ENCODE peak calls at places on chromosome 2, in seven cellular contexts. One of them, this sample, is unnamed.

GRCh38 chr2:218981390-218982311 is 3.3 kb downstream of the FEV start:
- DNase-seq in NCI-H460: no peak
- DNase-seq in D721Med: peak
- DNase-seq in mesothelial cell of epicardium: no peak
- DNase-seq in body of pancreas: peak
- DNase-seq in astrocyte: peak
- DNase-seq in BE2C: peak
- DNase-seq in this sample: no peak

GRCh38 chr2:121173112-121173511 is 111.9 kb downstream of the TFCP2L1 start:
- DNase-seq in NCI-H460: no peak
- DNase-seq in D721Med: no peak
- DNase-seq in mesothelial cell of epicardium: no peak
- DNase-seq in body of pancreas: no peak
- DNase-seq in astrocyte: peak
- DNase-seq in BE2C: no peak
- DNase-seq in this sample: peak

GRCh38 chr2:218465987-218466633 is 47.2 kb downstream of the VIL1 start:
- DNase-seq in NCI-H460: peak
- DNase-seq in D721Med: no peak
- DNase-seq in mesothelial cell of epicardium: no peak
- DNase-seq in body of pancreas: no peak
- DNase-seq in astrocyte: peak
- DNase-seq in BE2C: no peak
- DNase-seq in this sample: no peak

GRCh38 chr2:23445450-23445868 is 60.5 kb downstream of the KLHL29 start:
- DNase-seq in NCI-H460: no peak
- DNase-seq in D721Med: no peak
- DNase-seq in mesothelial cell of epicardium: no peak
- DNase-seq in body of pancreas: no peak
- DNase-seq in astrocyte: peak
- DNase-seq in BE2C: no peak
- DNase-seq in this sample: no peak

GRCh38 chr2:75309596-75310290 is 110.4 kb upstream of the TACR1 start:
- DNase-seq in NCI-H460: no peak
- DNase-seq in D721Med: no peak
- DNase-seq in mesothelial cell of epicardium: no peak
- DNase-seq in body of pancreas: no peak
- DNase-seq in astrocyte: peak
- DNase-seq in BE2C: no peak
- DNase-seq in this sample: no peak

GRCh38 chr2:9232886-9233285 is 26.3 kb downstream of the ASAP2 start:
- DNase-seq in NCI-H460: no peak
- DNase-seq in D721Med: no peak
- DNase-seq in mesothelial cell of epicardium: no peak
- DNase-seq in body of pancreas: no peak
- DNase-seq in astrocyte: peak
- DNase-seq in BE2C: no peak
- DNase-seq in this sample: no peak

GRCh38 chr2:216308532-216308931 is 63.8 kb downstream of the MARCHF4 start:
- DNase-seq in NCI-H460: no peak
- DNase-seq in D721Med: no peak
- DNase-seq in mesothelial cell of epicardium: no peak
- DNase-seq in body of pancreas: peak
- DNase-seq in astrocyte: peak
- DNase-seq in BE2C: peak
- DNase-seq in this sample: no peak

GRCh38 chr2:198186257-198186656 is 381.9 kb downstream of the PLCL1 start:
- DNase-seq in NCI-H460: no peak
- DNase-seq in D721Med: no peak
- DNase-seq in mesothelial cell of epicardium: no peak
- DNase-seq in body of pancreas: no peak
- DNase-seq in astrocyte: no peak
- DNase-seq in BE2C: no peak
- DNase-seq in this sample: no peak

GRCh38 chr2:105070010-105070865 is 32.4 kb downstream of the MRPS9 start:
- DNase-seq in NCI-H460: no peak
- DNase-seq in D721Med: no peak
- DNase-seq in mesothelial cell of epicardium: no peak
- DNase-seq in body of pancreas: no peak
- DNase-seq in astrocyte: no peak
- DNase-seq in BE2C: no peak
- DNase-seq in this sample: no peak

GRCh38 chr2:47950340-47951280 is 44.3 kb upstream of the FBXO11 start:
- DNase-seq in NCI-H460: no peak
- DNase-seq in D721Med: no peak
- DNase-seq in mesothelial cell of epicardium: no peak
- DNase-seq in body of pancreas: no peak
- DNase-seq in astrocyte: no peak
- DNase-seq in BE2C: no peak
- DNase-seq in this sample: no peak

GRCh38 chr2:157158111-157158510 is 99.4 kb upstream of the GALNT5 start:
- DNase-seq in NCI-H460: no peak
- DNase-seq in D721Med: no peak
- DNase-seq in mesothelial cell of epicardium: no peak
- DNase-seq in body of pancreas: no peak
- DNase-seq in astrocyte: peak
- DNase-seq in BE2C: no peak
- DNase-seq in this sample: no peak

GRCh38 chr2:175976758-175977157 is 25.3 kb downstream of the LNPK start:
- DNase-seq in NCI-H460: no peak
- DNase-seq in D721Med: no peak
- DNase-seq in mesothelial cell of epicardium: no peak
- DNase-seq in body of pancreas: no peak
- DNase-seq in astrocyte: peak
- DNase-seq in BE2C: no peak
- DNase-seq in this sample: no peak

GRCh38 chr2:105308785-105309540 is 20.6 kb downstream of the TGFBRAP1 start:
- DNase-seq in NCI-H460: no peak
- DNase-seq in D721Med: no peak
- DNase-seq in mesothelial cell of epicardium: no peak
- DNase-seq in body of pancreas: no peak
- DNase-seq in astrocyte: no peak
- DNase-seq in BE2C: no peak
- DNase-seq in this sample: no peak

GRCh38 chr2:36486546-36487044 is 111.4 kb downstream of the FEZ2 start:
- DNase-seq in NCI-H460: peak
- DNase-seq in D721Med: no peak
- DNase-seq in mesothelial cell of epicardium: no peak
- DNase-seq in body of pancreas: no peak
- DNase-seq in astrocyte: peak
- DNase-seq in BE2C: no peak
- DNase-seq in this sample: no peak

This sample was measured in mesenteric fat pad.